ENCODE peak calls at places on chromosomes 3 and 15, in five cellular contexts. N, O, R, S and E are unnamed samples.

GRCh38 chr15:63319065-63319464 is 41.7 kb downstream of the APH1B start:
- DNase-seq in N (no peak), O (no peak), R (no peak), S (no peak), E (peak)

GRCh38 chr3:172201136-172201989 is 162.0 kb downstream of the FNDC3B start:
- DNase-seq in N (peak), O (peak), R (peak), S (no peak), E (peak)

GRCh38 chr15:51585953-51586352 is 36.6 kb downstream of the DMXL2 start:
- DNase-seq in N (no peak), O (no peak), R (no peak), S (no peak), E (no peak)

GRCh38 chr15:35630570-35630969 is 84.6 kb upstream of the DPH6 start:
- DNase-seq in N (no peak), O (peak), R (no peak), S (no peak), E (no peak)

GRCh38 chr3:11568503-11569155 is 75.1 kb downstream of the VGLL4 start:
- DNase-seq in N (no peak), O (peak), R (no peak), S (no peak), E (peak)

GRCh38 chr3:111979689-111980025 is 831 bp downstream of the ABHD10 start:
- DNase-seq in N (no peak), O (peak), R (no peak), S (peak), E (peak)

GRCh38 chr15:42275780-42276395 is 2.7 kb upstream of the TMEM87A start:
- DNase-seq in N (no peak), O (no peak), R (no peak), S (no peak), E (no peak)

GRCh38 chr3:86984271-86984670 is 6.7 kb downstream of the VGLL3 start:
- DNase-seq in N (no peak), O (peak), R (no peak), S (no peak), E (peak)

GRCh38 chr3:73550011-73550410 is 74.7 kb downstream of the PDZRN3 start:
- DNase-seq in N (no peak), O (peak), R (no peak), S (no peak), E (no peak)